ENCODE peak calls at places on chromosomes 13 and 19, in ten cellular contexts. S is A673, P is heart right ventricle, T is epithelial cell of esophagus, W is AG04450, K is AG04449, L is endothelial cell, H is breast epithelium, C is neural progenitor cell, M is tibial nerve. J is an unnamed sample.

GRCh38 chr19:18380843-18381242 is 5.1 kb upstream of the GDF15 start:
- DNase-seq in L (no peak), H (no peak), W (no peak), K (no peak), T (no peak), P (no peak), C (no peak), M (no peak), S (no peak), J (no peak)

GRCh38 chr19:38024991-38025716 is 118.1 kb downstream of the SIPA1L3 start:
- DNase-seq in M (no peak), C (no peak), S (peak; percentile 26), W (no peak), L (no peak), K (no peak), H (no peak), P (no peak), T (no peak), J (no peak)

GRCh38 chr19:6423499-6424189 is 967 bp downstream of the KHSRP start:
- DNase-seq in M (no peak), S (peak; percentile 61), L (peak; percentile 52), W (no peak), K (peak; percentile 4), T (peak; percentile 54), C (peak; percentile 75), H (no peak), P (no peak), J (peak; percentile 57)

GRCh38 chr19:12970070-12970820 is 869 bp downstream of the DAND5 start:
- DNase-seq in M (no peak), K (no peak), W (no peak), P (no peak), S (no peak), C (no peak), H (no peak), L (no peak), T (no peak), J (no peak)

GRCh38 chr13:106520205-106521004 is 15.1 kb downstream of the EFNB2 start:
- DNase-seq in K (no peak), P (no peak), M (no peak), T (no peak), S (no peak), L (no peak), C (peak; percentile 52), H (no peak), W (no peak), J (no peak)

GRCh38 chr19:6228523-6229215 is 51.1 kb downstream of the MLLT1 start:
- DNase-seq in T (no peak), S (no peak), L (no peak), H (no peak), K (no peak), C (peak; percentile 63), M (no peak), P (peak; percentile 21), W (no peak), J (no peak)

GRCh38 chr19:40257096-40257517 is 28.0 kb downstream of the AKT2 start:
- DNase-seq in P (peak; percentile 54), K (no peak), T (peak; percentile 22), M (no peak), S (no peak), C (no peak), H (no peak), L (no peak), W (no peak), J (no peak)

GRCh38 chr19:33673996-33674395 is 52.2 kb downstream of the CHST8 start:
- DNase-seq in W (no peak), M (no peak), C (no peak), K (no peak), H (no peak), T (no peak), S (no peak), P (no peak), L (no peak), J (no peak)

GRCh38 chr19:58218899-58219298 is 9.8 kb upstream of the ZNF544 start:
- DNase-seq in K (no peak), L (peak; percentile 19), P (no peak), W (no peak), M (no peak), S (peak; percentile 43), H (no peak), T (peak; percentile 25), C (peak; percentile 26), J (no peak)

GRCh38 chr19:43624933-43625332 is 5.5 kb upstream of the ZNF428 start:
- DNase-seq in P (peak; percentile 63), H (no peak), S (no peak), W (no peak), C (peak; percentile 86), M (no peak), K (no peak), T (peak; percentile 71), L (peak; percentile 88), J (peak; percentile 87)

GRCh38 chr19:48862827-48863226 is 5.6 kb downstream of the PLEKHA4 start:
- DNase-seq in S (no peak), K (no peak), H (no peak), L (no peak), M (no peak), C (no peak), T (no peak), P (no peak), W (no peak), J (no peak)

GRCh38 chr19:48861313-48861712 is 7.1 kb downstream of the PLEKHA4 start:
- DNase-seq in L (no peak), M (no peak), P (no peak), H (no peak), S (no peak), K (no peak), W (no peak), C (no peak), T (no peak), J (no peak)

GRCh38 chr19:48856921-48857320 is 11.5 kb downstream of the PLEKHA4 start:
- DNase-seq in H (no peak), S (no peak), M (no peak), L (no peak), W (no peak), C (no peak), K (no peak), T (no peak), P (no peak), J (no peak)

GRCh38 chr19:48859711-48860572 is 8.5 kb downstream of the PLEKHA4 start:
- DNase-seq in L (no peak), P (no peak), H (no peak), M (no peak), W (no peak), C (peak; percentile 37), S (no peak), T (no peak), K (no peak), J (peak; percentile 56)

GRCh38 chr19:48858984-48859710 is 9.3 kb downstream of the PLEKHA4 start:
- DNase-seq in M (no peak), C (no peak), T (no peak), S (no peak), W (no peak), H (no peak), K (no peak), L (no peak), P (peak; percentile 60), J (peak; percentile 85)
- TF ChIP-seq CTCF in M (no peak), C (no peak), T (no peak), S (no peak), W (no peak), H (no peak), K (no peak), L (no peak), P (no peak), J (no peak)

GRCh38 chr13:93248627-93249047 is 22.0 kb downstream of the GPC6 start:
- DNase-seq in H (no peak), M (no peak), L (peak; percentile 64), W (no peak), T (peak; percentile 49), C (peak; percentile 73), K (no peak), S (peak; percentile 92), P (no peak), J (no peak)
- TF ChIP-seq CTCF in H (no peak), M (peak; percentile 6), L (peak; percentile 15), W (peak; percentile 24), T (peak; percentile 49), C (peak; percentile 63), K (peak; percentile 85), S (peak; percentile 81), P (peak; percentile 13), J (no peak)

GRCh38 chr19:16542045-16542893 is at the start of gene CHERP:
- DNase-seq in T (peak; percentile 94), S (peak; percentile 98), C (peak; percentile 98), K (peak; percentile 46), P (peak; percentile 96), W (peak; percentile 70), H (peak; percentile 88), L (peak; percentile 92), M (peak; percentile 74), J (peak; percentile 97)
- TF ChIP-seq CTCF in T (no peak), S (no peak), C (peak; percentile 14), K (no peak), P (no peak), W (no peak), H (no peak), L (no peak), M (peak; percentile 14), J (no peak)

GRCh38 chr13:95552539-95553270 is at the start of gene CLDN10:
- DNase-seq in C (peak; percentile 87), K (no peak), T (no peak), M (no peak), P (no peak), S (no peak), H (no peak), L (peak; percentile 78), W (no peak), J (peak; percentile 29)
- TF ChIP-seq CTCF in C (peak; percentile 81), K (no peak), T (no peak), M (no peak), P (peak; percentile 17), S (peak; percentile 39), H (no peak), L (peak; percentile 73), W (no peak), J (no peak)

DNA sequence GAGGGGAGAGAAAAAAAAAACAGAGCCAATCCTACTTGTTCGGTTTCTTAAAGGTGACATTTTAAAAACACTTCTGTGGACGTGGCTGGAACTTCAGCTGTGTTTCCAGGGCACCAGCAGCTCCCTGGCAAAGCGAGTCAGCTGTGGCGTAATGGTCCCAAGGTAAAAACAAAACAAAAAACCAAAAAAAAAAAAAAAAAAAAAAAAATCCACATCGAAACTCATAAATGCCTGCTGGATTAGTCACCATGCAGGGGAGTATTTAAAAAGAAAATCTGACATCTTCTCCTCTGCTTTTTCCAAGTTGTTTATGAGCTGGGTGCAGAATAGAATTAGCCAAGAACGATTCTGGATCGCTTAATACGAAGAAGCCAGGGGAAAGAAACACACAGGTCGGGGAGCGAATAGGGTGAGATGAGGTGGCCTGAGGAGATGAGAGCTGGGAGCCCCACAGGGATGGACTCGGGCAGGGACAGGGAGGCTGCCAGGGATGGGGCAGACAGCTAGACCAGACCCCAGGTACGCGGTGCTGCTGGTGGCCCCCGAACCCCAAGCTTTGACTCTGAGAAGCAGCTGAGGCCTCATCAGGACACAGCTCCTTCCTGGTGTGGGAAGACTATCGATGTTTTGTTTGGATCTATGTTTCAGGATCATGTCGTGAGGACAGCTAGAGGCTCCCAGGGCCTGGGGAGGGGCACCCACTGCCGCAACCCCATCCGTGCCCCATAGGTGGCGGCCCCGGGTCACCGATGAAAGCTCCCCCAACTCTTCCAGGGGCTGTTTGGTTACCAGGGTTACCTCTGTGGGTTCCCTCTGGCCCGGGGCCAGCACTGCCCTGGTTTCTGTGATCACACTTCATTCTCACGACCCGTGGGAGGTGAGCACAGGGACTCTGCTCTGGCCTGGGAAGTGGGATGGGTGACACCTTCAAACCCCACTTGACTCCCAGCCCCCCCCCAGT is 3.1 kb upstream of the CTXN1 start:
- DNase-seq in K (peak; percentile 45), H (no peak), C (peak; percentile 75), W (peak; percentile 78), T (peak; percentile 63), M (peak; percentile 48), P (no peak), L (peak; percentile 79), S (peak; percentile 79), J (peak; percentile 75)
- TF ChIP-seq CTCF in K (peak; percentile 48), H (peak; percentile 17), C (peak; percentile 53), W (peak; percentile 47), T (peak; percentile 44), M (no peak), P (peak; percentile 39), L (peak; percentile 60), S (peak; percentile 53), J (peak; percentile 49)

J was measured in GM10248.